ENCODE peak calls at places on chromosomes 5 and 9, in four cellular contexts. F is T-helper 1 cell; I is HCEC 1CT; K is effector memory CD8-positive, alpha-beta T cell. Z is an unnamed sample.

GRCh38 chr9:127116946-127117345 is 5.5 kb downstream of the ANGPTL2 start:
- DNase-seq in I (no peak), K (no peak), F (no peak), Z (no peak)

GRCh38 chr9:127644943-127645342 is 32.9 kb downstream of the STXBP1 start:
- DNase-seq in I (no peak), K (no peak), F (no peak), Z (no peak)

GRCh38 chr9:89461302-89461701 is 36.6 kb downstream of the SEMA4D start:
- DNase-seq in K (no peak), I (no peak), F (no peak), Z (no peak)

GRCh38 chr5:81819556-81820314 is 68.8 kb upstream of the SSBP2 start:
- DNase-seq in I (peak; percentile 20), K (no peak), F (no peak), Z (no peak)

GRCh38 chr9:7186175-7186574 is 428.4 kb downstream of the KDM4C start:
- DNase-seq in K (no peak), I (peak; percentile 13), F (no peak), Z (no peak)

GRCh38 chr9:98142925-98143481 is 24.0 kb upstream of the TRIM14 start:
- DNase-seq in I (no peak), F (no peak), K (no peak), Z (no peak)

GRCh38 chr9:70491798-70492736 is 77.6 kb upstream of the KLF9 start:
- DNase-seq in F (no peak), K (no peak), I (no peak), Z (no peak)

GRCh38 chr9:77021289-77021927 is 2.0 kb downstream of the FOXB2 start:
- DNase-seq in F (no peak), K (no peak), I (no peak), Z (no peak)

GRCh38 chr5:143511736-143512135 is 108.2 kb upstream of the NR3C1 start:
- DNase-seq in K (no peak), I (no peak), F (no peak), Z (no peak)

GRCh38 chr9:126439402-126439765 is 112.8 kb downstream of the MVB12B start:
- DNase-seq in F (no peak), K (no peak), I (peak; percentile 62), Z (no peak)

GRCh38 chr9:84513473-84513872 is 156.1 kb upstream of the NTRK2 start:
- DNase-seq in K (no peak), I (no peak), F (no peak), Z (no peak)

GRCh38 chr5:116536279-116537161 is 38.1 kb downstream of the SEMA6A start:
- DNase-seq in F (no peak), I (no peak), K (no peak), Z (no peak)

GRCh38 chr5:149358294-149358651 is 427 bp downstream of the PCYOX1L start:
- DNase-seq in I (no peak), F (peak; percentile 18), K (peak; percentile 23), Z (no peak)

GRCh38 chr9:76542360-76542759 is 83.4 kb downstream of the GCNT1 start:
- DNase-seq in F (no peak), K (no peak), I (no peak), Z (no peak)

GRCh38 chr5:79853676-79854418 is 137.2 kb downstream of the MTX3 start:
- DNase-seq in F (no peak), K (no peak), I (peak; percentile 61), Z (no peak)

Z was measured in CD4-positive, alpha-beta T cell.